ENCODE peak calls at places on chromosomes 12 and 14, in six cellular contexts. D is SK-N-SH, W is IMR-90, F is MM.1S, Z is GM12878, P is fibroblast of lung. A is an unnamed sample.

GRCh38 chr14:72666610-72667009 is 227.3 kb downstream of the DPF3 start:
- DNase-seq in D (no peak), W (peak; percentile 89), F (no peak), Z (no peak), P (peak; percentile 61), A (no peak)

GRCh38 chr12:39777465-39777864 is 157.9 kb upstream of the ABCD2 start:
- DNase-seq in D (no peak), W (no peak), F (no peak), Z (no peak), P (no peak), A (no peak)

GRCh38 chr12:81229718-81230117 is 151.8 kb downstream of the ACSS3 start:
- DNase-seq in D (no peak), W (no peak), F (no peak), Z (no peak), P (no peak), A (no peak)

GRCh38 chr12:28057856-28058615 is 85.5 kb upstream of the PTHLH start:
- DNase-seq in D (no peak), W (peak; percentile 25), F (no peak), Z (peak; percentile 17), P (no peak), A (peak; percentile 16)

GRCh38 chr12:108575199-108575912 is 13.0 kb downstream of the ISCU start:
- DNase-seq in D (no peak), W (no peak), F (no peak), Z (no peak), P (no peak), A (no peak)

GRCh38 chr14:99538275-99538674 is 57.1 kb downstream of the CCNK start:
- DNase-seq in D (peak; percentile 65), W (peak; percentile 25), F (no peak), Z (no peak), P (no peak), A (no peak)

GRCh38 chr12:21906919-21907642 is 34.1 kb downstream of the ABCC9 start:
- DNase-seq in D (no peak), W (peak; percentile 42), F (no peak), Z (no peak), P (no peak), A (no peak)

GRCh38 chr12:131825146-131825892 is 2.9 kb upstream of the MMP17 start:
- DNase-seq in D (no peak), W (no peak), F (no peak), Z (no peak), P (peak; percentile 28), A (no peak)

GRCh38 chr12:84718901-84719300 is 193.7 kb downstream of the SLC6A15 start:
- DNase-seq in D (no peak), W (no peak), F (no peak), Z (no peak), P (no peak), A (no peak)

GRCh38 chr12:79058342-79058741 is 193.8 kb downstream of the SYT1 start:
- DNase-seq in D (no peak), W (peak; percentile 46), F (peak; percentile 46), Z (no peak), P (peak; percentile 56), A (peak; percentile 70)

GRCh38 chr12:6547987-6548386 is 7.9 kb downstream of the IFFO1 start:
- DNase-seq in D (no peak), W (peak; percentile 89), F (no peak), Z (no peak), P (peak; percentile 76), A (peak; percentile 63)

GRCh38 chr12:45231515-45232145 is 15.7 kb downstream of the ANO6 start:
- DNase-seq in D (no peak), W (peak; percentile 85), F (no peak), Z (no peak), P (peak; percentile 87), A (peak; percentile 85)

GRCh38 chr14:58677525-58677924 is 39.8 kb downstream of the DACT1 start:
- DNase-seq in D (no peak), W (no peak), F (no peak), Z (no peak), P (no peak), A (no peak)

GRCh38 chr12:106030210-106031175 is 108.3 kb downstream of the NUAK1 start:
- DNase-seq in D (peak; percentile 15), W (peak; percentile 96), F (peak; percentile 61), Z (no peak), P (peak; percentile 65), A (peak; percentile 89)

GRCh38 chr12:128356547-128356946 is 89.6 kb downstream of the TMEM132C start:
- DNase-seq in D (no peak), W (no peak), F (no peak), Z (no peak), P (no peak), A (no peak)

GRCh38 chr12:12443482-12443881 is 86.6 kb downstream of the BORCS5 start:
- DNase-seq in D (no peak), W (no peak), F (no peak), Z (no peak), P (peak; percentile 46), A (no peak)

GRCh38 chr14:54642950-54643695 is 76.2 kb downstream of the SAMD4A start:
- DNase-seq in D (no peak), W (peak; percentile 46), F (no peak), Z (no peak), P (peak; percentile 67), A (no peak)

GRCh38 chr12:67709367-67709954 is 60.9 kb downstream of the DYRK2 start:
- DNase-seq in D (no peak), W (no peak), F (no peak), Z (no peak), P (no peak), A (no peak)

GRCh38 chr14:105315941-105316562 is 1.5 kb downstream of the PACS2 start:
- DNase-seq in D (peak; percentile 28), W (no peak), F (no peak), Z (no peak), P (no peak), A (peak; percentile 4)

GRCh38 chr12:95815635-95816212 is 25.2 kb upstream of the NTN4 start:
- DNase-seq in D (peak; percentile 40), W (peak; percentile 62), F (peak; percentile 53), Z (no peak), P (peak; percentile 64), A (peak; percentile 59)

GRCh38 chr14:39419272-39419671 is 13.0 kb downstream of the FBXO33 start:
- DNase-seq in D (peak; percentile 6), W (no peak), F (no peak), Z (no peak), P (no peak), A (no peak)

GRCh38 chr12:25372969-25373368 is 122.2 kb upstream of the KRAS start:
- DNase-seq in D (no peak), W (no peak), F (peak; percentile 14), Z (no peak), P (no peak), A (no peak)

GRCh38 chr14:68164723-68165122 is 345.1 kb downstream of the RAD51B start:
- DNase-seq in D (peak; percentile 16), W (no peak), F (no peak), Z (no peak), P (no peak), A (peak; percentile 72)

DNA sequence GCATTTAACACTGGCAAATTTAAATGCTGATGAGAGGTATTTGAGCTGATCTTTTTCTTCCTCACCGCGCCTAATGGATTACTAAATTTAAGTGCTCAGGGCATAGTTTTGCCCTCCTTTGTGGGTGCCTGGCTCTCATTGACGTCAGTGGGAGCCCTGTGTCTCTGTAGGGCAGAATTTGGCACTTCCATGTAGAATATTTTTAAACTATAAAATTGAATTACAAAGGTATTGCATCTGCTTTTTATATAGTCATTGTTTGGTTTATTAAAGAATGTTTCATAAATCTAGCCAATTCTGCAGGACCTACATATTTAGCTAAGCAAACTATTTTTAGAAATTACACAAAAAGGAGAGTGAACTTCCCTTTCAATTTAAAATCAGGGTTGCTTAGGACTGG is 444.8 kb downstream of the AEBP2 start:
- DNase-seq in D (no peak), W (no peak), F (no peak), Z (no peak), P (peak; percentile 8), A (no peak)
- H3K4me2 ChIP-seq in D (peak overlapping the region; percentile 33), W (no peak overlapping the region), F (no peak overlapping the region), Z (no peak overlapping the region), P (no peak overlapping the region), A (no peak overlapping the region)

GRCh38 chr14:73778736-73779135 is 64.6 kb upstream of the PNMA1 start:
- DNase-seq in D (no peak), W (no peak), F (no peak), Z (no peak), P (no peak), A (no peak)
- H2AFZ ChIP-seq in D (no peak overlapping the region), W (no peak overlapping the region), F (no peak overlapping the region), Z (no peak overlapping the region), P (no peak overlapping the region), A (no peak overlapping the region)

GRCh38 chr14:102345232-102345631 is 17.5 kb downstream of the CINP start:
- DNase-seq in D (no peak), W (no peak), F (no peak), Z (no peak), P (no peak), A (no peak)
- H3K36me3 ChIP-seq in D (peaks cover 34% of the 10 kb centered on the region), W (peaks cover 52% of the 10 kb centered on the region), F (no peaks in the 10 kb centered on the region), Z (peaks cover 11% of the 10 kb centered on the region), P (peaks cover 10% of the 10 kb centered on the region), A (peaks cover 23% of the 10 kb centered on the region)

GRCh38 chr12:113688313-113688712 is 216.6 kb upstream of the LHX5 start:
- DNase-seq in D (no peak), W (no peak), F (no peak), Z (no peak), P (no peak), A (no peak)
- H3K4me2 ChIP-seq in D (no peak overlapping the region), W (no peak overlapping the region), F (no peak overlapping the region), Z (no peak overlapping the region), P (no peak overlapping the region), A (no peak overlapping the region)

GRCh38 chr12:100988278-100988625 is 193.7 kb downstream of the ANO4 start:
- DNase-seq in D (no peak), W (no peak), F (no peak), Z (no peak), P (no peak), A (no peak)
- H2AFZ ChIP-seq in D (no peak overlapping the region), W (peak overlapping the region; percentile 73), F (peak overlapping the region; percentile 17), Z (no peak overlapping the region), P (no peak overlapping the region), A (no peak overlapping the region)

GRCh38 chr12:3042394-3042793 is 34.8 kb upstream of the TSPAN9 start:
- DNase-seq in D (no peak), W (no peak), F (no peak), Z (no peak), P (no peak), A (no peak)

GRCh38 chr12:3040026-3040656 is 37.0 kb upstream of the TSPAN9 start:
- DNase-seq in D (no peak), W (no peak), F (no peak), Z (no peak), P (no peak), A (no peak)

GRCh38 chr12:3041558-3042164 is 35.5 kb upstream of the TSPAN9 start:
- DNase-seq in D (peak; percentile 91), W (peak; percentile 67), F (peak; percentile 78), Z (peak; percentile 15), P (peak; percentile 77), A (peak; percentile 73)

GRCh38 chr12:3038931-3039510 is 38.2 kb upstream of the TSPAN9 start:
- DNase-seq in D (no peak), W (no peak), F (no peak), Z (no peak), P (no peak), A (no peak)

GRCh38 chr12:3040663-3041544 is 36.3 kb upstream of the TSPAN9 start:
- DNase-seq in D (no peak), W (no peak), F (no peak), Z (no peak), P (no peak), A (no peak)
- H3K36me3 ChIP-seq in D (peaks cover 27% of the 10 kb centered on the region), W (peaks cover 19% of the 10 kb centered on the region), F (no peaks in the 10 kb centered on the region), Z (no peaks in the 10 kb centered on the region), P (peaks cover 5% of the 10 kb centered on the region), A (no peaks in the 10 kb centered on the region)

GRCh38 chr14:93984987-93985410 is 8.6 kb upstream of the ASB2 start:
- DNase-seq in D (peak; percentile 47), W (peak; percentile 91), F (no peak), Z (no peak), P (peak; percentile 24), A (no peak)
- H3K4me2 ChIP-seq in D (no peak overlapping the region), W (no peak overlapping the region), F (no peak overlapping the region), Z (no peak overlapping the region), P (no peak overlapping the region), A (no peak overlapping the region)

A was measured in PC-9.